ENCODE peak calls at places on chromosomes 6 and 20, in four cellular contexts. One of them, this sample, is unnamed.

GRCh38 chr6:28693033-28693750 is 167.5 kb downstream of the GPX5 start:
- DNase-seq in H9: no peak
- DNase-seq in HCT116: no peak
- DNase-seq in GM12865: no peak
- DNase-seq in this sample: no peak

GRCh38 chr6:63573899-63574553 is 1.7 kb downstream of the LOC128125822 start:
- DNase-seq in HCT116: peak; percentile 62
- DNase-seq in GM12865: peak; percentile 64
- DNase-seq in H9: peak; percentile 42
- DNase-seq in this sample: no peak

GRCh38 chr6:13558718-13559117 is 15.7 kb upstream of the SIRT5 start:
- DNase-seq in H9: no peak
- DNase-seq in GM12865: no peak
- DNase-seq in HCT116: no peak
- DNase-seq in this sample: no peak

GRCh38 chr6:157246771-157247484 is 76.4 kb downstream of the TMEM242 start:
- DNase-seq in HCT116: no peak
- DNase-seq in GM12865: no peak
- DNase-seq in H9: no peak
- DNase-seq in this sample: no peak

GRCh38 chr6:159844737-159845645 is 44.9 kb downstream of the PNLDC1 start:
- DNase-seq in GM12865: no peak
- DNase-seq in H9: no peak
- DNase-seq in HCT116: no peak
- DNase-seq in this sample: no peak

GRCh38 chr6:133834472-133835170 is 54.3 kb upstream of the TCF21 start:
- DNase-seq in H9: no peak
- DNase-seq in GM12865: no peak
- DNase-seq in HCT116: no peak
- DNase-seq in this sample: no peak

GRCh38 chr6:113857565-113858066 is 471 bp downstream of the MARCKS start:
- DNase-seq in H9: no peak
- DNase-seq in GM12865: peak; percentile 37
- DNase-seq in HCT116: no peak
- DNase-seq in this sample: peak; percentile 45

GRCh38 chr6:15956205-15957106 is 172.4 kb upstream of the MYLIP start:
- DNase-seq in GM12865: no peak
- DNase-seq in HCT116: no peak
- DNase-seq in H9: no peak
- DNase-seq in this sample: no peak

GRCh38 chr20:54015496-54015895 is 54.9 kb downstream of the BCAS1 start:
- DNase-seq in H9: no peak
- DNase-seq in HCT116: no peak
- DNase-seq in GM12865: no peak
- DNase-seq in this sample: no peak

GRCh38 chr6:85364354-85364753 is 85.5 kb upstream of the NT5E start:
- DNase-seq in GM12865: peak; percentile 48
- DNase-seq in HCT116: peak; percentile 69
- DNase-seq in H9: no peak
- DNase-seq in this sample: no peak

GRCh38 chr6:6723316-6723715 is 134.8 kb downstream of the LY86 start:
- DNase-seq in H9: no peak
- DNase-seq in HCT116: no peak
- DNase-seq in GM12865: no peak
- DNase-seq in this sample: no peak

GRCh38 chr6:127963495-127963894 is 62.6 kb upstream of the THEMIS start:
- DNase-seq in GM12865: no peak
- DNase-seq in HCT116: no peak
- DNase-seq in H9: no peak
- DNase-seq in this sample: no peak

GRCh38 chr6:163926642-163927041 is 512.1 kb downstream of the QKI start:
- DNase-seq in GM12865: no peak
- DNase-seq in HCT116: no peak
- DNase-seq in H9: no peak
- DNase-seq in this sample: no peak

GRCh38 chr20:43530321-43531090 is 23.0 kb downstream of the L3MBTL1 start:
- DNase-seq in HCT116: no peak
- DNase-seq in GM12865: no peak
- DNase-seq in H9: no peak
- DNase-seq in this sample: no peak

GRCh38 chr6:33082702-33083101 is 6.9 kb downstream of the HLA-DPB1 start:
- DNase-seq in H9: peak; percentile 72
- DNase-seq in HCT116: peak; percentile 24
- DNase-seq in GM12865: peak; percentile 72
- DNase-seq in this sample: peak; percentile 55

GRCh38 chr6:170256641-170257040 is 34.2 kb downstream of the DLL1 start:
- DNase-seq in H9: no peak
- DNase-seq in GM12865: no peak
- DNase-seq in HCT116: no peak
- DNase-seq in this sample: no peak

GRCh38 chr6:43129434-43130194 is 41.5 kb upstream of the SRF start:
- DNase-seq in HCT116: no peak
- DNase-seq in H9: no peak
- DNase-seq in GM12865: peak; percentile 43
- DNase-seq in this sample: peak; percentile 57
- TF ChIP-seq CTCF in HCT116: peak; percentile 64
- TF ChIP-seq CTCF in H9: peak; percentile 74
- TF ChIP-seq CTCF in GM12865: peak; percentile 49
- TF ChIP-seq CTCF in this sample: peak; percentile 45

GRCh38 chr20:2093200-2093781 is 8.3 kb upstream of the STK35 start:
- DNase-seq in H9: peak; percentile 59
- DNase-seq in HCT116: peak; percentile 46
- DNase-seq in GM12865: peak; percentile 42
- DNase-seq in this sample: peak; percentile 42
- TF ChIP-seq CTCF in H9: peak; percentile 95
- TF ChIP-seq CTCF in HCT116: peak; percentile 74
- TF ChIP-seq CTCF in GM12865: peak; percentile 58
- TF ChIP-seq CTCF in this sample: peak; percentile 50

GRCh38 chr20:2088904-2089303 is 12.7 kb upstream of the STK35 start:
- DNase-seq in HCT116: no peak
- DNase-seq in GM12865: no peak
- DNase-seq in H9: no peak
- DNase-seq in this sample: no peak

GRCh38 chr20:2086980-2087377 is 14.6 kb upstream of the STK35 start:
- DNase-seq in HCT116: no peak
- DNase-seq in H9: no peak
- DNase-seq in GM12865: no peak
- DNase-seq in this sample: no peak

GRCh38 chr20:2089447-2089846 is 12.2 kb upstream of the STK35 start:
- DNase-seq in H9: no peak
- DNase-seq in HCT116: no peak
- DNase-seq in GM12865: no peak
- DNase-seq in this sample: no peak

GRCh38 chr20:2084703-2085102 is 16.9 kb upstream of the STK35 start:
- DNase-seq in GM12865: no peak
- DNase-seq in H9: no peak
- DNase-seq in HCT116: no peak
- DNase-seq in this sample: no peak

DNA sequence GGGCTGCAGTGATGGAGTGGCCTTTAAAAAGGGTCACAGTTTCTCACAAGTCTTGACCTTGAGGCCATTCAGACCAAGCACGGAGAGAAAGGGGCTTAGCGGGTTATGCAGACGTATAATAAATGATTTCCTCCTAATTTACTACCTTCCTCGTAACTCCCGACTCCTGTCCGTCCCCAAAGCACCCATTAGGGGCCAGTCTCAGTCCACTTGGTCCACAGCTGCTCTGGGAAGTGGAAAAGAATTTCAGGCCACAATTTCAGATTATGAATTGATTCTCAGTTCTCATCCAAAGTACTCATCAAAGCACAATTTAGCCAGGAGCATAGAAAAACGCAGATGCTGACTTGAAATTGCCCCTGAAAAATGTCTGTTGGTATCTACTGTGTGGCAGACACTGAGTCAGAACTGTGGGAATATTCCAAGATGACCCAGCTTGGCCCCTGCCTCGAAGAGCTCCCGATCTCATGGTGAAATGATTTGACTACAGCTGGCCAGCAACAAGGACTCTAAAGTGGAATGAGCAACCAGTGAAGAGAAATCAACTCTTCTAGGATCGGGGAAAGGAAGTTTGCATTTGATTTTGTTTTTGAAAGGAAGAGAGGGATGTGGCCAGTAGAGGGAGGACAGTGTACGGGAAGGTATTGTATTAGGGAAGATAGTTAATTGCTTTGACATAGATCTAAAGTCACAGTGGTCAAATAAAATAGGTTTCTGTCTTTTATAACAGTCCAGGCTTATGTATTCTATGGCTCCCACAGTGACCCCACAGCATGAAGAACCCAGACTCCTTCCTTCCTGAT is 15.2 kb upstream of the STK35 start:
- DNase-seq in H9: no peak
- DNase-seq in GM12865: no peak
- DNase-seq in HCT116: no peak
- DNase-seq in this sample: no peak
- TF ChIP-seq CTCF in H9: no peak
- TF ChIP-seq CTCF in GM12865: no peak
- TF ChIP-seq CTCF in HCT116: no peak
- TF ChIP-seq CTCF in this sample: no peak

GRCh38 chr6:168815229-168815628 is 374.2 kb downstream of the SMOC2 start:
- DNase-seq in HCT116: peak; percentile 4
- DNase-seq in GM12865: no peak
- DNase-seq in H9: no peak
- DNase-seq in this sample: no peak
- TF ChIP-seq CTCF in HCT116: no peak
- TF ChIP-seq CTCF in GM12865: no peak
- TF ChIP-seq CTCF in H9: peak; percentile 63
- TF ChIP-seq CTCF in this sample: no peak

This sample was measured in GM13977.